ENCODE peak calls at places on chromosome 4, in eight cellular contexts. P, L, K, W, A, F, G and R are unnamed samples.

GRCh38 chr4:142402925-142403324 is 443.2 kb downstream of the INPP4B start:
- DNase-seq in G (no peak), L (peak), P (peak), W (peak), K (no peak), F (no peak), A (peak), R (no peak)

GRCh38 chr4:159446266-159446976 is 343.5 kb downstream of the RAPGEF2 start:
- DNase-seq in G (no peak), F (no peak), W (peak), A (peak), K (peak), L (peak), P (peak), R (peak)

GRCh38 chr4:2304321-2304876 is 42.5 kb upstream of the MXD4 start:
- DNase-seq in L (no peak), P (no peak), G (no peak), F (peak), W (no peak), A (no peak), K (no peak), R (no peak)

GRCh38 chr4:7135389-7135746 is 57.0 kb upstream of the SORCS2 start:
- DNase-seq in A (no peak), K (no peak), W (peak), L (no peak), F (no peak), G (no peak), P (peak), R (no peak)

GRCh38 chr4:87179751-87180150 is 40.7 kb downstream of the KLHL8 start:
- DNase-seq in F (no peak), K (no peak), L (no peak), W (peak), A (peak), G (no peak), P (peak), R (no peak)

GRCh38 chr4:100826067-100826466 is 308.2 kb upstream of the EMCN start:
- DNase-seq in P (no peak), W (no peak), A (no peak), G (no peak), K (no peak), L (no peak), F (no peak), R (no peak)

GRCh38 chr4:911221-911751 is 20.8 kb downstream of the GAK start:
- DNase-seq in A (no peak), W (no peak), K (no peak), G (no peak), F (no peak), L (no peak), P (no peak), R (no peak)

GRCh38 chr4:168496834-168497233 is at the start of gene PALLD:
- DNase-seq in L (no peak), G (no peak), W (peak), P (peak), A (peak), F (no peak), K (no peak), R (no peak)

GRCh38 chr4:173752610-173753009 is 222.6 kb upstream of the HAND2 start:
- DNase-seq in L (peak), A (no peak), K (no peak), W (no peak), P (peak), G (no peak), F (no peak), R (peak)

GRCh38 chr4:184899261-184900134 is 73.7 kb upstream of the ACSL1 start:
- DNase-seq in L (peak), A (peak), F (no peak), G (no peak), W (no peak), K (peak), P (peak), R (no peak)

GRCh38 chr4:23978031-23978430 is 88.2 kb upstream of the PPARGC1A start:
- DNase-seq in L (no peak), W (peak), F (no peak), G (no peak), P (peak), K (no peak), A (peak), R (no peak)

GRCh38 chr4:70976251-70976650 is 17.2 kb upstream of the DCK start:
- DNase-seq in W (no peak), G (no peak), L (no peak), F (no peak), A (no peak), K (no peak), P (no peak), R (no peak)

GRCh38 chr4:73589261-73589847 is 30.9 kb downstream of the RASSF6 start:
- DNase-seq in P (peak), G (no peak), L (peak), W (peak), F (no peak), A (peak), K (peak), R (no peak)

GRCh38 chr4:9947168-9948062 is 73.9 kb downstream of the SLC2A9 start:
- DNase-seq in K (no peak), G (no peak), W (no peak), P (no peak), F (peak), L (no peak), A (no peak), R (no peak)

GRCh38 chr4:88320780-88321373 is 36.5 kb upstream of the PPM1K start:
- DNase-seq in L (peak), K (no peak), A (peak), G (no peak), P (no peak), F (no peak), W (peak), R (peak)

GRCh38 chr4:101208171-101208570 is 139.2 kb downstream of the PPP3CA start:
- DNase-seq in K (no peak), A (peak), L (no peak), F (no peak), G (no peak), W (no peak), P (no peak), R (no peak)

GRCh38 chr4:1612278-1613098 is 71.6 kb downstream of the FAM53A start:
- DNase-seq in G (no peak), L (no peak), K (no peak), P (no peak), A (no peak), W (no peak), F (no peak), R (no peak)

GRCh38 chr4:71689822-71690221 is 94.1 kb downstream of the GC start:
- DNase-seq in A (no peak), P (no peak), K (no peak), G (no peak), W (no peak), L (no peak), F (no peak), R (no peak)

GRCh38 chr4:159049780-159050375 is 53.0 kb upstream of the RAPGEF2 start:
- DNase-seq in W (no peak), K (no peak), A (no peak), L (no peak), P (no peak), F (no peak), G (no peak), R (no peak)

GRCh38 chr4:23969635-23970034 is 79.8 kb upstream of the PPARGC1A start:
- DNase-seq in L (no peak), K (no peak), P (peak), G (no peak), A (no peak), F (no peak), W (no peak), R (no peak)

GRCh38 chr4:3685081-3685645 is 81.0 kb upstream of the ADRA2C start:
- DNase-seq in L (no peak), K (no peak), G (no peak), A (no peak), F (no peak), P (no peak), W (no peak), R (no peak)

GRCh38 chr4:122663814-122664610 is 43.1 kb upstream of the IL21 start:
- DNase-seq in G (no peak), K (no peak), L (no peak), F (no peak), A (peak), W (peak), P (peak), R (no peak)

GRCh38 chr4:33060873-33061542 is 2340.8 kb downstream of the PCDH7 start:
- DNase-seq in K (peak), P (peak), W (peak), G (no peak), F (no peak), L (peak), A (peak), R (peak)

GRCh38 chr4:105234582-105234981 is 87.9 kb downstream of the TET2 start:
- DNase-seq in F (no peak), L (no peak), A (no peak), G (no peak), P (no peak), W (no peak), K (no peak), R (no peak)

GRCh38 chr4:137310593-137311490 is 221.5 kb downstream of the PCDH18 start:
- DNase-seq in F (no peak), L (peak), W (peak), P (peak), A (peak), K (peak), G (no peak), R (no peak)

GRCh38 chr4:138275946-138276621 is 33.9 kb upstream of the SLC7A11 start:
- DNase-seq in P (peak), K (peak), F (no peak), L (peak), A (peak), W (peak), G (no peak), R (peak)

GRCh38 chr4:5051692-5052423 is 578 bp downstream of the STK32B start:
- DNase-seq in G (no peak), K (no peak), F (no peak), W (no peak), P (peak), L (no peak), A (no peak), R (no peak)

GRCh38 chr4:55033296-55033695 is 92.1 kb downstream of the KDR start:
- DNase-seq in L (peak), F (no peak), W (no peak), A (no peak), G (no peak), K (no peak), P (no peak), R (no peak)

GRCh38 chr4:184838249-184839074 is 12.7 kb upstream of the ACSL1 start:
- DNase-seq in L (peak), G (no peak), F (no peak), W (peak), A (no peak), K (no peak), P (peak), R (no peak)

GRCh38 chr4:184907216-184907615 is 81.4 kb upstream of the ACSL1 start:
- DNase-seq in P (no peak), W (no peak), A (no peak), K (no peak), G (no peak), L (no peak), F (no peak), R (no peak)

GRCh38 chr4:68256284-68256683 is 10.8 kb upstream of the TMPRSS11B start:
- DNase-seq in F (no peak), W (no peak), L (no peak), G (no peak), P (no peak), K (no peak), A (peak), R (no peak)

GRCh38 chr4:148015058-148015457 is 283.2 kb downstream of the ARHGAP10 start:
- DNase-seq in A (peak), W (no peak), F (no peak), G (no peak), K (no peak), L (no peak), P (no peak), R (no peak)

GRCh38 chr4:147138171-147138570 is 192.5 kb upstream of the TTC29 start:
- DNase-seq in P (peak), L (no peak), K (no peak), A (peak), G (no peak), W (no peak), F (no peak), R (no peak)

GRCh38 chr4:152850377-152850776 is 70.6 kb downstream of the ARFIP1 start:
- DNase-seq in L (peak), G (no peak), F (no peak), P (peak), A (peak), W (peak), K (no peak), R (no peak)